ENCODE peak calls at places on chromosomes 3 and 15, in four cellular contexts. One of them, this sample, is unnamed.

GRCh38 chr3:138935864-138936762 is 10.8 kb downstream of the FOXL2 start:
- DNase-seq in foreskin keratinocyte: no peak
- DNase-seq in lower leg skin: peak; percentile 94
- DNase-seq in astrocyte: peak; percentile 8
- DNase-seq in this sample: peak; percentile 36

GRCh38 chr3:135216659-135217058 is 421.6 kb downstream of the EPHB1 start:
- DNase-seq in foreskin keratinocyte: no peak
- DNase-seq in lower leg skin: no peak
- DNase-seq in astrocyte: no peak
- DNase-seq in this sample: no peak

GRCh38 chr3:127665586-127665985 is 7.2 kb upstream of the ABTB1 start:
- DNase-seq in foreskin keratinocyte: peak; percentile 38
- DNase-seq in lower leg skin: peak; percentile 32
- DNase-seq in astrocyte: no peak
- DNase-seq in this sample: peak; percentile 30

GRCh38 chr15:89329329-89330084 is 5.1 kb downstream of the POLG start:
- DNase-seq in foreskin keratinocyte: no peak
- DNase-seq in lower leg skin: peak; percentile 62
- DNase-seq in astrocyte: no peak
- DNase-seq in this sample: no peak

GRCh38 chr3:125644036-125645025 is 49.0 kb upstream of the OSBPL11 start:
- DNase-seq in foreskin keratinocyte: no peak
- DNase-seq in lower leg skin: no peak
- DNase-seq in astrocyte: no peak
- DNase-seq in this sample: no peak

GRCh38 chr15:70508561-70509281 is 254.6 kb downstream of the UACA start:
- DNase-seq in foreskin keratinocyte: peak; percentile 88
- DNase-seq in lower leg skin: no peak
- DNase-seq in astrocyte: peak; percentile 92
- DNase-seq in this sample: peak; percentile 82

GRCh38 chr15:32717290-32718081 is at the start of gene GREM1:
- DNase-seq in foreskin keratinocyte: no peak
- DNase-seq in lower leg skin: no peak
- DNase-seq in astrocyte: peak; percentile 48
- DNase-seq in this sample: peak; percentile 60

GRCh38 chr15:60525640-60526039 is 46.7 kb upstream of the ICE2 start:
- DNase-seq in foreskin keratinocyte: no peak
- DNase-seq in lower leg skin: no peak
- DNase-seq in astrocyte: no peak
- DNase-seq in this sample: no peak

GRCh38 chr3:72597756-72598195 is 250.5 kb downstream of the SHQ1 start:
- DNase-seq in foreskin keratinocyte: no peak
- DNase-seq in lower leg skin: no peak
- DNase-seq in astrocyte: peak; percentile 20
- DNase-seq in this sample: no peak

GRCh38 chr3:32443471-32443870 is 51.8 kb downstream of the CMTM7 start:
- DNase-seq in foreskin keratinocyte: peak; percentile 90
- DNase-seq in lower leg skin: no peak
- DNase-seq in astrocyte: peak; percentile 93
- DNase-seq in this sample: peak; percentile 53

GRCh38 chr3:13095408-13095861 is 22.2 kb upstream of the IQSEC1 start:
- DNase-seq in foreskin keratinocyte: no peak
- DNase-seq in lower leg skin: no peak
- DNase-seq in astrocyte: no peak
- DNase-seq in this sample: no peak

GRCh38 chr15:70672081-70672480 is 91.3 kb downstream of the UACA start:
- DNase-seq in foreskin keratinocyte: no peak
- DNase-seq in lower leg skin: no peak
- DNase-seq in astrocyte: peak; percentile 41
- DNase-seq in this sample: no peak

GRCh38 chr3:48466386-48467109 is 20.0 kb downstream of the ATRIP start:
- DNase-seq in foreskin keratinocyte: no peak
- DNase-seq in lower leg skin: no peak
- DNase-seq in astrocyte: no peak
- DNase-seq in this sample: no peak

GRCh38 chr3:112061152-112061551 is 25.0 kb upstream of the C3orf52 start:
- DNase-seq in foreskin keratinocyte: peak; percentile 30
- DNase-seq in lower leg skin: no peak
- DNase-seq in astrocyte: peak; percentile 75
- DNase-seq in this sample: peak; percentile 40

GRCh38 chr3:12170207-12170606 is 11.5 kb upstream of the TIMP4 start:
- DNase-seq in foreskin keratinocyte: no peak
- DNase-seq in lower leg skin: no peak
- DNase-seq in astrocyte: peak; percentile 50
- DNase-seq in this sample: peak; percentile 33

DNA sequence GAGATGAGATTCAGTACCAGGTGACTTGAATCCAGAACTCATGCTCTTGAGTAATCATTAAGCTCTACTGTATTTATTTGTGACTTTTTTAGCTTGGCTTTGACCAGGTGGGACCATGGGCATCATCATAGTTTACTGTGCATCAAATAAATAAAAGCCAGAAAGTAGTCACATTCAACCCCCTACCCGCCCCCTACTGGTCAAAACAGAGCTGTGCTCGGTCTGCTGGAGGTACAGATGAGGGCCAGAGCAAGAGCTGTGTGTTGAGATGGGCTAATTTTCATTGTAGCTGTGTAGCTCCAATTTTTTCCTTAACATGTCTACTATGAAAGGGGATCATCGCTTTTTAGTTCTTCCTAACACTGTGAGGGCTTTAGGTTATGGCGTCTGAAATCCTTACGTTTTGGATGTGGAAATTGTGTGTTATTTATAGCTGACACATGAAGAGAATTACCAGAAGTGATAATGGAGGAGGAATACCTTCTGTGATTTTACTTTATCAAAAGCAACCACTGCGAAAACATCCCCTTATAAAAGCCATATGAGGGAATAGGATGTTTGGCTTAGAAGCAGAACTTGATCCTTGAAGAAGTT is 375.1 kb downstream of the PTPRG start:
- DNase-seq in foreskin keratinocyte: no peak
- DNase-seq in lower leg skin: no peak
- DNase-seq in astrocyte: no peak
- DNase-seq in this sample: peak; percentile 11
- TF ChIP-seq CTCF in foreskin keratinocyte: peak; percentile 66
- TF ChIP-seq CTCF in lower leg skin: no peak
- TF ChIP-seq CTCF in astrocyte: peak; percentile 42
- TF ChIP-seq CTCF in this sample: peak; percentile 88

DNA sequence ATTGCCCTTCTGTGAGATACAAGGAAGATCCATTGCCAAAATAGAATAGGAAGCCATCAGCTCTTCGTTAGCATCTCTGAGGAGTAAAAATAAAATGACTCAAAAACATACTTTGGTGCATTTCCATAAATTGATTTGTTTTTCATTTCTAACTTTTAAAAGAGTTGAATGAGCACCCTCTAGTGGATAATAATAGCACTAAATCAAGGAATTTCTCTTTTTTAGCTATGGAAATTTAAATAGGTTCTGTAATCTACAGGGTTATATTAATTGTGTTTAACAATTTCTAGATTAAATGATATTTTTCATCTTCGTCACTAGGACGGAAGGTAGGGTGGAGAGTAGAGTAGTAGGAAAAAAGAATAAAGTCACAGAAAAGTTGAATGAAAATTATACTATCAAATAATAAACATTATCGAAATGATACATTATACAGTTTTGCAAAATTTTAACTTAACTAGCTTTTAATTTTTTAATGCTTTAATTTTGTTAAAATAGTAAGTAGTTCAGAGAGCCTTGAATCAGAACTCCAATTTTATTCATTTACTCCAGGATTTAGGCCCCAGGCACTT is 6.5 kb downstream of the NSUN3 start:
- DNase-seq in foreskin keratinocyte: no peak
- DNase-seq in lower leg skin: no peak
- DNase-seq in astrocyte: peak; percentile 3
- DNase-seq in this sample: peak; percentile 23
- TF ChIP-seq CTCF in foreskin keratinocyte: peak; percentile 69
- TF ChIP-seq CTCF in lower leg skin: no peak
- TF ChIP-seq CTCF in astrocyte: peak; percentile 47
- TF ChIP-seq CTCF in this sample: peak; percentile 86

DNA sequence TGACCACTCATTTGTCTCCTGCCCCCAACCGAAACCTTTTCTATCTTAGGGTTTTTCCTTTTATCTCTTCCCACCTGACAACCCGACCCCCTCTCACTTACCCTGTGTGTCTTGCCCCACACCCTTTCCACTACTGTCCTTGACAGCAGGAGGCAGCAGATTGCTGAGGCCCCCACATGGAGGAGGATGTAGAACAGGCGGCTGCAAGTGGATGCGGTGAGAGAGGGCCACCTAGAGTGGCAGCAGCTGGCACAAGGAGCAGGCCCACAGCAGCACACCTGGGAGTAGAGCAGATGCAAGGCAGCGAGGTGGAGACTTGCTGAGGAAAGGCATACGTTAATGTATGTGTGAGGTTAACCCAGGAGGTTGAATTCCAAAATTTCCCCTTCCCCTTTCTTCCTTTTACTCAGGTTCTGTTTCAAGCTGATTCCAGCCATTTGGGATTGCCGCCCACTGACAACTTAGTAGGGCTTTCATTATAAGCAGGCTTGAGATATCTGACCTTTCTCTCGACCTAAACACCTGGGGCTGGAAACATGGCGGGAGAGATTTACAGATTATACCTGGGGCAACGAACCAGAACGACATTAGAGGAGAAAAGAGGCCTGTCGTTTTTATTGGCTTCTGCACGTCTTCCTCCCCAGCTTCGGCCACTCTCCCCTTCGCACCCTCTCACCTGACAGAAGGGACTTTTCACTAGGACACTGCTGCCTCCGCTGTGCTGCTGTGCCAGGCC is 643 bp downstream of the SERINC4 start:
- DNase-seq in foreskin keratinocyte: no peak
- DNase-seq in lower leg skin: no peak
- DNase-seq in astrocyte: no peak
- DNase-seq in this sample: no peak
- TF ChIP-seq CTCF in foreskin keratinocyte: no peak
- TF ChIP-seq CTCF in lower leg skin: no peak
- TF ChIP-seq CTCF in astrocyte: no peak
- TF ChIP-seq CTCF in this sample: no peak

GRCh38 chr3:189195302-189195701 is 23.5 kb downstream of the TPRG1 start:
- DNase-seq in foreskin keratinocyte: no peak
- DNase-seq in lower leg skin: no peak
- DNase-seq in astrocyte: peak; percentile 16
- DNase-seq in this sample: no peak
- TF ChIP-seq CTCF in foreskin keratinocyte: peak; percentile 40
- TF ChIP-seq CTCF in lower leg skin: no peak
- TF ChIP-seq CTCF in astrocyte: no peak
- TF ChIP-seq CTCF in this sample: peak; percentile 16

DNA sequence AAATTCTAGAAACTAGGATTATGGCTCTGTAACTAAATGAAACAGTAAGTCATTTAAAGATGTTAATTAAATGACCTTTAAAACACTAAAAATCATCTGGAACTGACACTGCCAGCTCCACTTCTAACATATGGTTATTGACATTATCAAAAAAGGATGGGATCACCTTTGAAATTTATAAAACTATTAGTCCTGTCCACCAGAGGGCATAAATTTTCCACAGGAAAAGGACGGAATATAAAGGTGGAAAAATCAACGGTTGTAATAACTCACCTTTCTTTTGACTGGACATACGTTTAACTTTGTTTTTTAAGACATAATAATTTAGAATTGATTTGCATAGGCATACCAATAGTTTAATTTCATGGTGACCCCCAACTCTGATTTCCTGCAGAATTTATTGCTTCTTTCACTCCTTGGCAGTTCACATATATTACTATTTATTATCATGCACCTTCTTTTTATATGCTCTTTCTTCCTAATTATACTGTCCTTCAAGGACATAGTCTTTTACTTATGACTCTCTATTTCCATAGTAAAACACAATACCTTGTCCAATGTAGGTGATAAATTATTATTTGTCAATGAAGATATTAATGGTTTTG is 345.7 kb downstream of the CADM2 start:
- DNase-seq in foreskin keratinocyte: no peak
- DNase-seq in lower leg skin: no peak
- DNase-seq in astrocyte: peak; percentile 1
- DNase-seq in this sample: no peak
- TF ChIP-seq CTCF in foreskin keratinocyte: peak; percentile 52
- TF ChIP-seq CTCF in lower leg skin: no peak
- TF ChIP-seq CTCF in astrocyte: peak; percentile 37
- TF ChIP-seq CTCF in this sample: peak; percentile 65

GRCh38 chr15:64690578-64691296 is 84.7 kb downstream of the RBPMS2 start:
- DNase-seq in foreskin keratinocyte: no peak
- DNase-seq in lower leg skin: no peak
- DNase-seq in astrocyte: no peak
- DNase-seq in this sample: no peak
- TF ChIP-seq CTCF in foreskin keratinocyte: peak; percentile 42
- TF ChIP-seq CTCF in lower leg skin: no peak
- TF ChIP-seq CTCF in astrocyte: peak; percentile 29
- TF ChIP-seq CTCF in this sample: peak; percentile 57

GRCh38 chr15:101811902-101812301 is at the start of gene OR4F15:
- DNase-seq in foreskin keratinocyte: no peak
- DNase-seq in lower leg skin: no peak
- DNase-seq in astrocyte: no peak
- DNase-seq in this sample: no peak
- TF ChIP-seq CTCF in foreskin keratinocyte: no peak
- TF ChIP-seq CTCF in lower leg skin: no peak
- TF ChIP-seq CTCF in astrocyte: no peak
- TF ChIP-seq CTCF in this sample: no peak

GRCh38 chr3:134039161-134039862 is 9.6 kb upstream of the SLCO2A1 start:
- DNase-seq in foreskin keratinocyte: no peak
- DNase-seq in lower leg skin: no peak
- DNase-seq in astrocyte: no peak
- DNase-seq in this sample: no peak
- TF ChIP-seq CTCF in foreskin keratinocyte: peak; percentile 9
- TF ChIP-seq CTCF in lower leg skin: no peak
- TF ChIP-seq CTCF in astrocyte: no peak
- TF ChIP-seq CTCF in this sample: no peak

DNA sequence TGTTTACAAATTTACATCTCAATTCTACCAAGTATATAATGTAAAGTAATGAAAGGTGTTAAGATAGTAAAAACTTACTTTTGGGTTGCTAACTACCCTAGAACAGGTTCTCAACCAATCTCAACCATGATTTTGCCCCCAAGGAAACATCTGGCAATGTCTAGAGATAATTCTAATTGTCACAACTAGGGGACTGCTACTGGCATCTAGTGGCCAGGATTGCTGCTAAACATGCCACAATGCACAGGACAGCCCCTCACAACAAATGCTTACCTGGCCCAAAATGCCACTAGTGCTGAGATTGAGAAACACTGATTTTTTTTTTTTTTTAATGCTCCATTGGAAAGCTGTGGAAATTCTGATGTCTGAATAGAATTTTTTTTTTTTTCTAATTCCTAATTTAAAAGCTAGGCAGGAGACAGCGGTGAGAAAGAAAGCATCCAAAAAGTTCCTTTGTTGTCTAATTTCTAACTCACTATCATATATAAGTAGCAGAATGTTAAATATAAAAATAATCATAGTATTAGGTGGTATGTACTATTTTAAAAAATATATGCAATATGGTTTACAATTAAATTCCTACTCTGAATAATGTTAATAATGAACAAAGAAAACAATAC is 81.5 kb downstream of the TJP1 start:
- DNase-seq in foreskin keratinocyte: no peak
- DNase-seq in lower leg skin: no peak
- DNase-seq in astrocyte: no peak
- DNase-seq in this sample: no peak
- TF ChIP-seq CTCF in foreskin keratinocyte: peak; percentile 28
- TF ChIP-seq CTCF in lower leg skin: no peak
- TF ChIP-seq CTCF in astrocyte: no peak
- TF ChIP-seq CTCF in this sample: peak; percentile 56

GRCh38 chr3:38117163-38117716 is 19.7 kb downstream of the ACAA1 start:
- DNase-seq in foreskin keratinocyte: peak; percentile 19
- DNase-seq in lower leg skin: peak; percentile 81
- DNase-seq in astrocyte: no peak
- DNase-seq in this sample: no peak
- TF ChIP-seq CTCF in foreskin keratinocyte: no peak
- TF ChIP-seq CTCF in lower leg skin: no peak
- TF ChIP-seq CTCF in astrocyte: no peak
- TF ChIP-seq CTCF in this sample: no peak

This sample was measured in HFFc6.